ENCODE peak calls at places on chromosomes 1 and 21, in six cellular contexts. N, S, V, R, M and K are unnamed samples.

GRCh38 chr1:243575070-243575469 is 275.0 kb downstream of the AKT3 start:
- DNase-seq in S (no peak), V (no peak), R (peak), M (no peak), N (no peak), K (no peak)

GRCh38 chr1:88731475-88731874 is 47.4 kb downstream of the PKN2 start:
- DNase-seq in N (no peak), M (no peak), R (peak), V (peak), S (no peak), K (peak)

GRCh38 chr1:33683913-33684312 is 180.0 kb upstream of the HMGB4 start:
- DNase-seq in R (peak), S (no peak), V (no peak), M (no peak), N (no peak), K (no peak)

GRCh38 chr1:19559641-19560040 is 74.3 kb upstream of the CAPZB start:
- DNase-seq in N (no peak), M (no peak), V (no peak), R (peak), S (no peak), K (peak)

GRCh38 chr1:168499094-168500049 is 44.4 kb downstream of the XCL2 start:
- DNase-seq in R (peak), V (no peak), N (no peak), M (no peak), S (no peak), K (no peak)

GRCh38 chr1:152167835-152168534 is 9.0 kb upstream of the RPTN start:
- DNase-seq in R (peak), V (no peak), S (no peak), M (no peak), N (no peak), K (peak)

GRCh38 chr1:158002630-158003408 is 9.4 kb downstream of the KIRREL1 start:
- DNase-seq in R (peak), S (no peak), V (no peak), N (peak), M (no peak), K (peak)

GRCh38 chr1:20228314-20228713 is 42.0 kb upstream of the PLA2G2C start:
- DNase-seq in N (no peak), S (no peak), R (no peak), M (no peak), V (no peak), K (no peak)

GRCh38 chr1:6911974-6912373 is 126.7 kb downstream of the CAMTA1 start:
- DNase-seq in N (no peak), M (no peak), S (peak), V (no peak), R (no peak), K (no peak)

GRCh38 chr1:241274693-241275092 is 82.3 kb downstream of the RGS7 start:
- DNase-seq in M (no peak), R (no peak), V (no peak), N (no peak), S (no peak), K (no peak)

GRCh38 chr1:64675718-64676345 is 69.0 kb upstream of the RAVER2 start:
- DNase-seq in S (no peak), N (peak), M (no peak), V (no peak), R (peak), K (peak)

GRCh38 chr1:72283204-72284083 is 1.1 kb upstream of the NEGR1 start:
- DNase-seq in N (peak), M (peak), S (peak), V (peak), R (peak), K (peak)

GRCh38 chr1:217372251-217372970 is 258.5 kb downstream of the GPATCH2 start:
- DNase-seq in S (no peak), V (no peak), R (no peak), M (no peak), N (no peak), K (no peak)

GRCh38 chr21:33703750-33704606 is 61.7 kb downstream of the ITSN1 start:
- DNase-seq in V (no peak), M (no peak), S (no peak), R (no peak), N (peak), K (no peak)

GRCh38 chr1:206896261-206896660 is 982 bp upstream of the IL24 start:
- DNase-seq in N (no peak), M (no peak), R (no peak), S (no peak), V (no peak), K (no peak)

GRCh38 chr1:236471096-236471495 is 52.7 kb upstream of the LGALS8 start:
- DNase-seq in V (no peak), M (no peak), S (no peak), R (no peak), N (no peak), K (no peak)

GRCh38 chr1:112532074-112532473 is 23.3 kb downstream of the WNT2B start:
- DNase-seq in R (no peak), M (no peak), V (no peak), S (no peak), N (no peak), K (no peak)

GRCh38 chr1:16244650-16245285 is 7.8 kb upstream of the CPLANE2 start:
- DNase-seq in R (no peak), V (no peak), M (no peak), S (peak), N (no peak), K (no peak)